ENCODE peak calls at places on chromosomes 13 and 19, in seven cellular contexts. One of them, this sample, is unnamed.
A peak's percentile ranks its signal among the peaks of the same experiment; 100 is the strongest.

GRCh38 chr19:12639901-12640613 is 26.5 kb downstream of the MAN2B1 start:
- DNase-seq in cardiac muscle cell: peak; percentile 83
- DNase-seq in neural progenitor cell: peak; percentile 85
- DNase-seq in bronchial epithelial cell: peak; percentile 46
- DNase-seq in breast epithelium: peak; percentile 64
- DNase-seq in cardiac fibroblast: peak; percentile 77
- DNase-seq in fibroblast of villous mesenchyme: peak; percentile 74
- DNase-seq in this sample: peak; percentile 69

GRCh38 chr13:97339989-97340361 is 94.0 kb upstream of the RAP2A start:
- DNase-seq in cardiac muscle cell: no peak
- DNase-seq in neural progenitor cell: no peak
- DNase-seq in bronchial epithelial cell: no peak
- DNase-seq in breast epithelium: no peak
- DNase-seq in cardiac fibroblast: no peak
- DNase-seq in fibroblast of villous mesenchyme: peak; percentile 45
- DNase-seq in this sample: peak; percentile 20

GRCh38 chr19:32201661-32202060 is 143.7 kb upstream of the ZNF507 start:
- DNase-seq in cardiac muscle cell: peak; percentile 11
- DNase-seq in neural progenitor cell: peak; percentile 21
- DNase-seq in bronchial epithelial cell: no peak
- DNase-seq in breast epithelium: no peak
- DNase-seq in cardiac fibroblast: no peak
- DNase-seq in fibroblast of villous mesenchyme: no peak
- DNase-seq in this sample: no peak

GRCh38 chr13:100535401-100536135 is 53.0 kb downstream of the GGACT start:
- DNase-seq in cardiac muscle cell: peak; percentile 78
- DNase-seq in neural progenitor cell: no peak
- DNase-seq in bronchial epithelial cell: no peak
- DNase-seq in breast epithelium: no peak
- DNase-seq in cardiac fibroblast: peak; percentile 67
- DNase-seq in fibroblast of villous mesenchyme: peak; percentile 56
- DNase-seq in this sample: peak; percentile 76

GRCh38 chr19:12703056-12703455 is 6.6 kb upstream of the FBXW9 start:
- DNase-seq in cardiac muscle cell: peak; percentile 53
- DNase-seq in neural progenitor cell: peak; percentile 91
- DNase-seq in bronchial epithelial cell: no peak
- DNase-seq in breast epithelium: no peak
- DNase-seq in cardiac fibroblast: peak; percentile 60
- DNase-seq in fibroblast of villous mesenchyme: peak; percentile 46
- DNase-seq in this sample: peak; percentile 46

GRCh38 chr19:1047696-1048147 is 7.8 kb downstream of the ABCA7 start:
- DNase-seq in cardiac muscle cell: no peak
- DNase-seq in neural progenitor cell: no peak
- DNase-seq in bronchial epithelial cell: no peak
- DNase-seq in breast epithelium: no peak
- DNase-seq in cardiac fibroblast: no peak
- DNase-seq in fibroblast of villous mesenchyme: no peak
- DNase-seq in this sample: no peak

GRCh38 chr19:17210296-17210695 is 4.9 kb upstream of the USE1 start:
- DNase-seq in cardiac muscle cell: no peak
- DNase-seq in neural progenitor cell: no peak
- DNase-seq in bronchial epithelial cell: no peak
- DNase-seq in breast epithelium: no peak
- DNase-seq in cardiac fibroblast: no peak
- DNase-seq in fibroblast of villous mesenchyme: no peak
- DNase-seq in this sample: no peak

GRCh38 chr13:38348890-38349289 is 761 bp upstream of the UFM1 start:
- DNase-seq in cardiac muscle cell: no peak
- DNase-seq in neural progenitor cell: no peak
- DNase-seq in bronchial epithelial cell: peak; percentile 78
- DNase-seq in breast epithelium: no peak
- DNase-seq in cardiac fibroblast: peak; percentile 15
- DNase-seq in fibroblast of villous mesenchyme: peak; percentile 27
- DNase-seq in this sample: peak; percentile 33

GRCh38 chr19:6793411-6793810 is 20.9 kb downstream of the VAV1 start:
- DNase-seq in cardiac muscle cell: no peak
- DNase-seq in neural progenitor cell: no peak
- DNase-seq in bronchial epithelial cell: no peak
- DNase-seq in breast epithelium: no peak
- DNase-seq in cardiac fibroblast: no peak
- DNase-seq in fibroblast of villous mesenchyme: no peak
- DNase-seq in this sample: no peak

GRCh38 chr13:20457670-20458069 is 68.0 kb downstream of the CRYL1 start:
- DNase-seq in cardiac muscle cell: no peak
- DNase-seq in neural progenitor cell: no peak
- DNase-seq in bronchial epithelial cell: no peak
- DNase-seq in breast epithelium: no peak
- DNase-seq in cardiac fibroblast: no peak
- DNase-seq in fibroblast of villous mesenchyme: no peak
- DNase-seq in this sample: no peak

GRCh38 chr19:8030906-8031305 is 21.7 kb upstream of the CCL25 start:
- DNase-seq in cardiac muscle cell: no peak
- DNase-seq in neural progenitor cell: no peak
- DNase-seq in bronchial epithelial cell: no peak
- DNase-seq in breast epithelium: no peak
- DNase-seq in cardiac fibroblast: no peak
- DNase-seq in fibroblast of villous mesenchyme: no peak
- DNase-seq in this sample: no peak

GRCh38 chr13:55516610-55517009 is 1624.1 kb upstream of the PRR20A start:
- DNase-seq in cardiac muscle cell: no peak
- DNase-seq in neural progenitor cell: no peak
- DNase-seq in bronchial epithelial cell: no peak
- DNase-seq in breast epithelium: no peak
- DNase-seq in cardiac fibroblast: no peak
- DNase-seq in fibroblast of villous mesenchyme: no peak
- DNase-seq in this sample: no peak

GRCh38 chr13:114155320-114155719 is 22.9 kb upstream of the RASA3 start:
- DNase-seq in cardiac muscle cell: no peak
- DNase-seq in neural progenitor cell: no peak
- DNase-seq in bronchial epithelial cell: no peak
- DNase-seq in breast epithelium: no peak
- DNase-seq in cardiac fibroblast: no peak
- DNase-seq in fibroblast of villous mesenchyme: no peak
- DNase-seq in this sample: no peak

GRCh38 chr13:73000027-73000674 is 58.7 kb upstream of the KLF5 start:
- DNase-seq in cardiac muscle cell: peak; percentile 52
- DNase-seq in neural progenitor cell: no peak
- DNase-seq in bronchial epithelial cell: peak; percentile 79
- DNase-seq in breast epithelium: no peak
- DNase-seq in cardiac fibroblast: peak; percentile 47
- DNase-seq in fibroblast of villous mesenchyme: peak; percentile 17
- DNase-seq in this sample: peak; percentile 31

GRCh38 chr19:53013621-53014020 is at the start of gene ERVV-1:
- DNase-seq in cardiac muscle cell: no peak
- DNase-seq in neural progenitor cell: no peak
- DNase-seq in bronchial epithelial cell: no peak
- DNase-seq in breast epithelium: no peak
- DNase-seq in cardiac fibroblast: no peak
- DNase-seq in fibroblast of villous mesenchyme: no peak
- DNase-seq in this sample: no peak

GRCh38 chr19:28905996-28906395 is 307.0 kb downstream of the UQCRFS1 start:
- DNase-seq in cardiac muscle cell: peak; percentile 8
- DNase-seq in neural progenitor cell: no peak
- DNase-seq in bronchial epithelial cell: no peak
- DNase-seq in breast epithelium: no peak
- DNase-seq in cardiac fibroblast: no peak
- DNase-seq in fibroblast of villous mesenchyme: no peak
- DNase-seq in this sample: peak; percentile 9

GRCh38 chr19:28567834-28568233 is 645.1 kb downstream of the UQCRFS1 start:
- DNase-seq in cardiac muscle cell: no peak
- DNase-seq in neural progenitor cell: no peak
- DNase-seq in bronchial epithelial cell: no peak
- DNase-seq in breast epithelium: no peak
- DNase-seq in cardiac fibroblast: no peak
- DNase-seq in fibroblast of villous mesenchyme: no peak
- DNase-seq in this sample: no peak

GRCh38 chr13:45340422-45341033 is 455 bp downstream of the TPT1 start:
- DNase-seq in cardiac muscle cell: peak; percentile 97
- DNase-seq in neural progenitor cell: peak; percentile 94
- DNase-seq in bronchial epithelial cell: peak; percentile 68
- DNase-seq in breast epithelium: peak; percentile 86
- DNase-seq in cardiac fibroblast: peak; percentile 97
- DNase-seq in fibroblast of villous mesenchyme: peak; percentile 95
- DNase-seq in this sample: peak; percentile 91

GRCh38 chr13:42396501-42396900 is 124.5 kb downstream of the AKAP11 start:
- DNase-seq in cardiac muscle cell: no peak
- DNase-seq in neural progenitor cell: no peak
- DNase-seq in bronchial epithelial cell: no peak
- DNase-seq in breast epithelium: no peak
- DNase-seq in cardiac fibroblast: no peak
- DNase-seq in fibroblast of villous mesenchyme: no peak
- DNase-seq in this sample: no peak

GRCh38 chr13:62799931-62800436 is 1384.3 kb upstream of the PCDH20 start:
- DNase-seq in cardiac muscle cell: no peak
- DNase-seq in neural progenitor cell: no peak
- DNase-seq in bronchial epithelial cell: no peak
- DNase-seq in breast epithelium: no peak
- DNase-seq in cardiac fibroblast: no peak
- DNase-seq in fibroblast of villous mesenchyme: no peak
- DNase-seq in this sample: no peak

GRCh38 chr19:13983213-13983889 is 22.8 kb downstream of the RFX1 start:
- DNase-seq in cardiac muscle cell: no peak
- DNase-seq in neural progenitor cell: no peak
- DNase-seq in bronchial epithelial cell: no peak
- DNase-seq in breast epithelium: no peak
- DNase-seq in cardiac fibroblast: no peak
- DNase-seq in fibroblast of villous mesenchyme: no peak
- DNase-seq in this sample: no peak

GRCh38 chr13:30371649-30372265 is 50.5 kb upstream of the UBE2L5 start:
- DNase-seq in cardiac muscle cell: peak; percentile 26
- DNase-seq in neural progenitor cell: no peak
- DNase-seq in bronchial epithelial cell: peak; percentile 82
- DNase-seq in breast epithelium: no peak
- DNase-seq in cardiac fibroblast: no peak
- DNase-seq in fibroblast of villous mesenchyme: peak; percentile 54
- DNase-seq in this sample: peak; percentile 56

GRCh38 chr19:38990949-38991697 is 15.6 kb upstream of the FBXO17 start:
- DNase-seq in cardiac muscle cell: peak; percentile 25
- DNase-seq in neural progenitor cell: no peak
- DNase-seq in bronchial epithelial cell: no peak
- DNase-seq in breast epithelium: no peak
- DNase-seq in cardiac fibroblast: peak; percentile 27
- DNase-seq in fibroblast of villous mesenchyme: no peak
- DNase-seq in this sample: peak; percentile 8

GRCh38 chr13:98584668-98585397 is 7.9 kb upstream of the STK24 start:
- DNase-seq in cardiac muscle cell: no peak
- DNase-seq in neural progenitor cell: no peak
- DNase-seq in bronchial epithelial cell: peak; percentile 84
- DNase-seq in breast epithelium: no peak
- DNase-seq in cardiac fibroblast: peak; percentile 29
- DNase-seq in fibroblast of villous mesenchyme: no peak
- DNase-seq in this sample: no peak

GRCh38 chr13:25067054-25067453 is 28.9 kb upstream of the PABPC3 start:
- DNase-seq in cardiac muscle cell: no peak
- DNase-seq in neural progenitor cell: peak; percentile 23
- DNase-seq in bronchial epithelial cell: no peak
- DNase-seq in breast epithelium: no peak
- DNase-seq in cardiac fibroblast: no peak
- DNase-seq in fibroblast of villous mesenchyme: no peak
- DNase-seq in this sample: no peak

GRCh38 chr19:15508035-15508710 is at the start of gene CYP4F22:
- DNase-seq in cardiac muscle cell: no peak
- DNase-seq in neural progenitor cell: no peak
- DNase-seq in bronchial epithelial cell: no peak
- DNase-seq in breast epithelium: no peak
- DNase-seq in cardiac fibroblast: no peak
- DNase-seq in fibroblast of villous mesenchyme: no peak
- DNase-seq in this sample: no peak
- TF ChIP-seq CTCF in cardiac muscle cell: no peak
- TF ChIP-seq CTCF in neural progenitor cell: no peak
- TF ChIP-seq CTCF in bronchial epithelial cell: no peak
- TF ChIP-seq CTCF in breast epithelium: no peak
- TF ChIP-seq CTCF in cardiac fibroblast: no peak
- TF ChIP-seq CTCF in fibroblast of villous mesenchyme: no peak
- TF ChIP-seq CTCF in this sample: no peak

GRCh38 chr19:29971002-29971401 is 29.0 kb downstream of the URI1 start:
- DNase-seq in cardiac muscle cell: no peak
- DNase-seq in neural progenitor cell: no peak
- DNase-seq in bronchial epithelial cell: no peak
- DNase-seq in breast epithelium: no peak
- DNase-seq in cardiac fibroblast: no peak
- DNase-seq in fibroblast of villous mesenchyme: no peak
- DNase-seq in this sample: no peak
- H3K4me3 ChIP-seq in cardiac muscle cell: no peak overlapping the region
- H3K4me3 ChIP-seq in neural progenitor cell: no peak overlapping the region
- H3K4me3 ChIP-seq in bronchial epithelial cell: no peak overlapping the region
- H3K4me3 ChIP-seq in breast epithelium: no peak overlapping the region
- H3K4me3 ChIP-seq in cardiac fibroblast: no peak overlapping the region
- H3K4me3 ChIP-seq in fibroblast of villous mesenchyme: no peak overlapping the region
- H3K4me3 ChIP-seq in this sample: no peak overlapping the region

GRCh38 chr19:3525052-3525451 is 13.9 kb upstream of the TEKTIP1 start:
- DNase-seq in cardiac muscle cell: no peak
- DNase-seq in neural progenitor cell: no peak
- DNase-seq in bronchial epithelial cell: no peak
- DNase-seq in breast epithelium: no peak
- DNase-seq in cardiac fibroblast: no peak
- DNase-seq in fibroblast of villous mesenchyme: no peak
- DNase-seq in this sample: no peak

GRCh38 chr19:3528080-3528479 is 10.9 kb upstream of the TEKTIP1 start:
- DNase-seq in cardiac muscle cell: no peak
- DNase-seq in neural progenitor cell: no peak
- DNase-seq in bronchial epithelial cell: no peak
- DNase-seq in breast epithelium: no peak
- DNase-seq in cardiac fibroblast: no peak
- DNase-seq in fibroblast of villous mesenchyme: no peak
- DNase-seq in this sample: no peak

GRCh38 chr19:3528539-3529211 is 10.3 kb upstream of the TEKTIP1 start:
- DNase-seq in cardiac muscle cell: no peak
- DNase-seq in neural progenitor cell: no peak
- DNase-seq in bronchial epithelial cell: no peak
- DNase-seq in breast epithelium: no peak
- DNase-seq in cardiac fibroblast: no peak
- DNase-seq in fibroblast of villous mesenchyme: no peak
- DNase-seq in this sample: no peak

GRCh38 chr19:3527250-3527910 is 11.6 kb upstream of the TEKTIP1 start:
- DNase-seq in cardiac muscle cell: no peak
- DNase-seq in neural progenitor cell: no peak
- DNase-seq in bronchial epithelial cell: no peak
- DNase-seq in breast epithelium: no peak
- DNase-seq in cardiac fibroblast: no peak
- DNase-seq in fibroblast of villous mesenchyme: no peak
- DNase-seq in this sample: no peak

GRCh38 chr19:3526507-3527244 is 12.3 kb upstream of the TEKTIP1 start:
- DNase-seq in cardiac muscle cell: no peak
- DNase-seq in neural progenitor cell: no peak
- DNase-seq in bronchial epithelial cell: no peak
- DNase-seq in breast epithelium: no peak
- DNase-seq in cardiac fibroblast: no peak
- DNase-seq in fibroblast of villous mesenchyme: no peak
- DNase-seq in this sample: no peak
- TF ChIP-seq CTCF in cardiac muscle cell: peak; percentile 7
- TF ChIP-seq CTCF in neural progenitor cell: peak; percentile 34
- TF ChIP-seq CTCF in bronchial epithelial cell: peak; percentile 18
- TF ChIP-seq CTCF in breast epithelium: no peak
- TF ChIP-seq CTCF in cardiac fibroblast: peak; percentile 18
- TF ChIP-seq CTCF in fibroblast of villous mesenchyme: peak; percentile 13
- TF ChIP-seq CTCF in this sample: peak; percentile 19

GRCh38 chr19:55157064-55157908 is at the start of gene TNNI3:
- DNase-seq in cardiac muscle cell: no peak
- DNase-seq in neural progenitor cell: no peak
- DNase-seq in bronchial epithelial cell: no peak
- DNase-seq in breast epithelium: no peak
- DNase-seq in cardiac fibroblast: no peak
- DNase-seq in fibroblast of villous mesenchyme: no peak
- DNase-seq in this sample: no peak
- H3K4me3 ChIP-seq in cardiac muscle cell: peak within 1 kb of the TSS; percentile 34
- H3K4me3 ChIP-seq in neural progenitor cell: peak within 1 kb of the TSS; percentile 63
- H3K4me3 ChIP-seq in bronchial epithelial cell: no peak within 1 kb of the TSS
- H3K4me3 ChIP-seq in breast epithelium: no peak within 1 kb of the TSS
- H3K4me3 ChIP-seq in cardiac fibroblast: no peak within 1 kb of the TSS
- H3K4me3 ChIP-seq in fibroblast of villous mesenchyme: no peak within 1 kb of the TSS
- H3K4me3 ChIP-seq in this sample: no peak within 1 kb of the TSS